ENCODE peak calls at places on chromosomes 13 and 19, in five cellular contexts. One of them, this sample, is unnamed. For H3K79me2, the result is how much of the 10 kb centered on the place peaks cover.

GRCh38 chr19:41234512-41235208 is 15.6 kb downstream of the AXL start:
- DNase-seq in H1: no peak
- DNase-seq in GM12878: no peak
- DNase-seq in HepG2: no peak
- DNase-seq in K562: no peak
- DNase-seq in this sample: no peak

GRCh38 chr13:99655351-99656091 is 154.2 kb downstream of the TM9SF2 start:
- DNase-seq in H1: no peak
- DNase-seq in GM12878: no peak
- DNase-seq in HepG2: peak
- DNase-seq in K562: no peak
- DNase-seq in this sample: no peak

GRCh38 chr19:13979224-13979623 is 26.9 kb downstream of the RFX1 start:
- DNase-seq in H1: no peak
- DNase-seq in K562: no peak
- DNase-seq in GM12878: no peak
- DNase-seq in HepG2: no peak
- DNase-seq in this sample: no peak

GRCh38 chr19:13428352-13428751 is 77.9 kb downstream of the CACNA1A start:
- DNase-seq in H1: no peak
- DNase-seq in K562: peak
- DNase-seq in HepG2: no peak
- DNase-seq in GM12878: no peak
- DNase-seq in this sample: peak

GRCh38 chr13:56864451-56864850 is 276.3 kb upstream of the PRR20A start:
- DNase-seq in HepG2: no peak
- DNase-seq in K562: no peak
- DNase-seq in GM12878: no peak
- DNase-seq in H1: no peak
- DNase-seq in this sample: no peak

GRCh38 chr13:95643009-95643408 is 1.5 kb downstream of the DZIP1 start:
- DNase-seq in GM12878: no peak
- DNase-seq in H1: no peak
- DNase-seq in HepG2: no peak
- DNase-seq in K562: no peak
- DNase-seq in this sample: peak

GRCh38 chr19:20928371-20928770 is 5.3 kb downstream of the ZNF85 start:
- DNase-seq in H1: no peak
- DNase-seq in GM12878: no peak
- DNase-seq in K562: no peak
- DNase-seq in HepG2: no peak
- DNase-seq in this sample: no peak

GRCh38 chr19:40387151-40387550 is 2.8 kb downstream of the HIPK4 start:
- DNase-seq in H1: no peak
- DNase-seq in HepG2: no peak
- DNase-seq in GM12878: no peak
- DNase-seq in K562: no peak
- DNase-seq in this sample: no peak

GRCh38 chr13:53038993-53039392 is 10.4 kb downstream of the OLFM4 start:
- DNase-seq in HepG2: no peak
- DNase-seq in K562: no peak
- DNase-seq in GM12878: no peak
- DNase-seq in H1: no peak
- DNase-seq in this sample: no peak

GRCh38 chr13:36430247-36431203 is 1.8 kb upstream of the CCNA1 start:
- DNase-seq in K562: no peak
- DNase-seq in GM12878: no peak
- DNase-seq in HepG2: no peak
- DNase-seq in H1: no peak
- DNase-seq in this sample: peak

GRCh38 chr13:98252931-98253470 is 75.9 kb upstream of the RNF113B start:
- DNase-seq in K562: no peak
- DNase-seq in HepG2: peak
- DNase-seq in GM12878: no peak
- DNase-seq in H1: no peak
- DNase-seq in this sample: no peak

GRCh38 chr13:42478531-42479156 is 95.3 kb upstream of the TNFSF11 start:
- DNase-seq in HepG2: no peak
- DNase-seq in H1: no peak
- DNase-seq in K562: no peak
- DNase-seq in GM12878: no peak
- DNase-seq in this sample: peak

GRCh38 chr13:28485551-28485950 is 9.4 kb downstream of the FLT1 start:
- DNase-seq in H1: no peak
- DNase-seq in HepG2: no peak
- DNase-seq in GM12878: no peak
- DNase-seq in K562: no peak
- DNase-seq in this sample: peak

GRCh38 chr19:30180691-30181090 is 191.5 kb upstream of the ZNF536 start:
- DNase-seq in H1: no peak
- DNase-seq in HepG2: no peak
- DNase-seq in GM12878: no peak
- DNase-seq in K562: no peak
- DNase-seq in this sample: no peak

GRCh38 chr13:106473174-106473573 is 62.3 kb downstream of the EFNB2 start:
- DNase-seq in GM12878: no peak
- DNase-seq in K562: no peak
- DNase-seq in HepG2: no peak
- DNase-seq in H1: no peak
- DNase-seq in this sample: no peak

GRCh38 chr13:71786815-71787214 is 80.2 kb downstream of the DACH1 start:
- DNase-seq in HepG2: no peak
- DNase-seq in GM12878: no peak
- DNase-seq in H1: no peak
- DNase-seq in K562: no peak
- DNase-seq in this sample: peak

GRCh38 chr13:71789952-71790351 is 77.1 kb downstream of the DACH1 start:
- DNase-seq in K562: no peak
- DNase-seq in HepG2: no peak
- DNase-seq in H1: no peak
- DNase-seq in GM12878: no peak
- DNase-seq in this sample: no peak

GRCh38 chr13:71785361-71785760 is 81.6 kb downstream of the DACH1 start:
- DNase-seq in K562: no peak
- DNase-seq in GM12878: no peak
- DNase-seq in HepG2: no peak
- DNase-seq in H1: no peak
- DNase-seq in this sample: no peak

DNA sequence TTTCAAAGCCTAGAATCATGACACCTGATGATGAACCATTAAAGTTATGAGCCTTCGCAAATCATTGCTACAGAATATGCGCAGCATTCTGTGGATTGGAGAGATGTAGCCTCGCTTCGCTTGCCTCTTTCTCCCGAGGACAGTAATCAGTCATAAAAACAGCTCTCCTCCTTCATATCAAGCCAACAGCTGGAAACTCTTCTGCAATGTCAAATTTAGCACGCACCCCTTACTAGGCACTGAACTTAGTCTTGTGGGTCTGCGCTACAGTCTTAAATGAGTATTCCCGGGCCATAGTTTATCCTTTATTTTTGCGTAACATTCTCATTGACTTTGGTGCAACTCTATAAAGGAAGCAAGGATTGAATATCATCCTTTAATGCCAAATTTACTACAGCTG is 79.5 kb downstream of the DACH1 start:
- DNase-seq in HepG2: no peak
- DNase-seq in GM12878: no peak
- DNase-seq in H1: no peak
- DNase-seq in K562: no peak
- DNase-seq in this sample: no peak
- TF ChIP-seq CREB1 in HepG2: no peak
- TF ChIP-seq CREB1 in GM12878: no peak
- TF ChIP-seq CREB1 in H1: no peak
- TF ChIP-seq CREB1 in K562: no peak
- TF ChIP-seq CREB1 in this sample: no peak

GRCh38 chr19:39139305-39140194 is 14.0 kb downstream of the PAK4 start:
- DNase-seq in H1: no peak
- DNase-seq in K562: peak
- DNase-seq in GM12878: no peak
- DNase-seq in HepG2: no peak
- DNase-seq in this sample: peak
- H3K79me2 ChIP-seq in H1: half or more
- H3K79me2 ChIP-seq in K562: half or more
- H3K79me2 ChIP-seq in GM12878: under half
- H3K79me2 ChIP-seq in HepG2: half or more
- H3K79me2 ChIP-seq in this sample: half or more

GRCh38 chr19:7475665-7476064 is 13.2 kb downstream of the PEX11G start:
- DNase-seq in K562: no peak
- DNase-seq in HepG2: no peak
- DNase-seq in GM12878: no peak
- DNase-seq in H1: no peak
- DNase-seq in this sample: no peak

GRCh38 chr19:7468840-7469239 is 20.0 kb downstream of the PEX11G start:
- DNase-seq in HepG2: no peak
- DNase-seq in K562: no peak
- DNase-seq in GM12878: no peak
- DNase-seq in H1: no peak
- DNase-seq in this sample: no peak

GRCh38 chr19:7469654-7470285 is 19.1 kb downstream of the PEX11G start:
- DNase-seq in H1: no peak
- DNase-seq in HepG2: no peak
- DNase-seq in K562: no peak
- DNase-seq in GM12878: no peak
- DNase-seq in this sample: no peak

GRCh38 chr19:7470540-7471305 is 18.1 kb downstream of the PEX11G start:
- DNase-seq in GM12878: no peak
- DNase-seq in HepG2: no peak
- DNase-seq in H1: no peak
- DNase-seq in K562: no peak
- DNase-seq in this sample: no peak

DNA sequence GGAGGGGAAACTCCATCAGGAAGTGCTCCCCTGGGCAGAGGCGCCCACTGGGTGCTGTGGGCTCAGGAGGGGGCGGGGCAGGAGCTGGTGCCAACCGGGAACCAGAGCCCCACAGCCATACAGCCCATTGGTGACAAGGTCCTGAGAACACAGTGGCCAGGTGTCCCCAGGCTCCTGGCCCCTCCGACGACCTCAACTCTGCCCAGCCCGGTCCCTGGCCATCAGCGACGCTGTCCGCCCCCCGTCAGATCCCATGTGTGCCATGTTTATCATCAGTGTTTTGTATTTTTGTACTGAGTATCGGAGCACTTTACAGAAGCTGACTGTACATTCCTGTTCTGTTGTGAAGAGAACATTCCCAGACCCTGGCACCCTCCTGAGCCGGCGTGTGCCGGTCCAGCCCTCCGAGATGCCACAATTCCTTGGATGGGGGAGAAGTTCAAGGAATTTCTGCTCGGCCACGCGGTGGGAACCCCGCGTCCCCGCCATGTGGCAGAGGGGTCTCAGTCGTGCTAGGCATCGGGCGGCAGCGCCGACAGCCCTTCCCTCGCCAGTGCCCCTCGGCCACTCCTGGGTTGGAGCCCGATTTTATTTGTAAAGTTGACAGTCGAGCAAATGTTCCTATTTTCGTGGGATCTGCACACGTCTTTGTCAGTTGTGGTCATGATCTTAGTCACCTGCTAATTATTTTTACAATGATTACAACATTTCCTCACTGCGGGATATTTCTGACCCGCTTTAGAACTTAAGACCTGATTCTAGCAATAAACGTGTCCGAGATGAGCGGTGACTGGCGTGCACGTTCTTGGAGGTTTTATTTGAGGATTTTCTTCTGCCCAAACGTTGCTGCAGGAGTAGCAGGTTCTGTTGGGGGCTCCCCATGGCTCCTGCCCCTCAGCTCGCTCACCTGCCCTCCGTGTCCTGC is 16.9 kb downstream of the PEX11G start:
- DNase-seq in GM12878: no peak
- DNase-seq in HepG2: no peak
- DNase-seq in H1: no peak
- DNase-seq in K562: no peak
- DNase-seq in this sample: no peak
- TF ChIP-seq POLR2AphosphoS5 in GM12878: no peak
- TF ChIP-seq POLR2AphosphoS5 in HepG2: no peak
- TF ChIP-seq POLR2AphosphoS5 in H1: peak
- TF ChIP-seq POLR2AphosphoS5 in K562: no peak
- TF ChIP-seq POLR2AphosphoS5 in this sample: no peak

GRCh38 chr13:102286326-102286725 is 115.5 kb downstream of the FGF14 start:
- DNase-seq in GM12878: no peak
- DNase-seq in H1: no peak
- DNase-seq in K562: no peak
- DNase-seq in HepG2: peak
- DNase-seq in this sample: no peak
- TF ChIP-seq CREB1 in GM12878: no peak
- TF ChIP-seq CREB1 in H1: no peak
- TF ChIP-seq CREB1 in K562: no peak
- TF ChIP-seq CREB1 in HepG2: no peak
- TF ChIP-seq CREB1 in this sample: no peak

GRCh38 chr19:18501351-18501750 is 20.5 kb downstream of the ELL start:
- DNase-seq in K562: no peak
- DNase-seq in HepG2: no peak
- DNase-seq in GM12878: no peak
- DNase-seq in H1: no peak
- DNase-seq in this sample: no peak
- H3K79me2 ChIP-seq in K562: half or more
- H3K79me2 ChIP-seq in HepG2: half or more
- H3K79me2 ChIP-seq in GM12878: half or more
- H3K79me2 ChIP-seq in H1: half or more
- H3K79me2 ChIP-seq in this sample: half or more

GRCh38 chr19:44819246-44819832 is 10.4 kb downstream of the BCAM start:
- DNase-seq in H1: no peak
- DNase-seq in K562: no peak
- DNase-seq in HepG2: no peak
- DNase-seq in GM12878: no peak
- DNase-seq in this sample: no peak

GRCh38 chr19:44820648-44821609 is 12.0 kb downstream of the BCAM start:
- DNase-seq in GM12878: no peak
- DNase-seq in H1: no peak
- DNase-seq in HepG2: no peak
- DNase-seq in K562: no peak
- DNase-seq in this sample: no peak

GRCh38 chr19:44818470-44818856 is 9.6 kb downstream of the BCAM start:
- DNase-seq in H1: no peak
- DNase-seq in K562: no peak
- DNase-seq in GM12878: no peak
- DNase-seq in HepG2: no peak
- DNase-seq in this sample: no peak

GRCh38 chr19:44816301-44816700 is 7.4 kb downstream of the BCAM start:
- DNase-seq in K562: no peak
- DNase-seq in HepG2: no peak
- DNase-seq in GM12878: no peak
- DNase-seq in H1: no peak
- DNase-seq in this sample: no peak

DNA sequence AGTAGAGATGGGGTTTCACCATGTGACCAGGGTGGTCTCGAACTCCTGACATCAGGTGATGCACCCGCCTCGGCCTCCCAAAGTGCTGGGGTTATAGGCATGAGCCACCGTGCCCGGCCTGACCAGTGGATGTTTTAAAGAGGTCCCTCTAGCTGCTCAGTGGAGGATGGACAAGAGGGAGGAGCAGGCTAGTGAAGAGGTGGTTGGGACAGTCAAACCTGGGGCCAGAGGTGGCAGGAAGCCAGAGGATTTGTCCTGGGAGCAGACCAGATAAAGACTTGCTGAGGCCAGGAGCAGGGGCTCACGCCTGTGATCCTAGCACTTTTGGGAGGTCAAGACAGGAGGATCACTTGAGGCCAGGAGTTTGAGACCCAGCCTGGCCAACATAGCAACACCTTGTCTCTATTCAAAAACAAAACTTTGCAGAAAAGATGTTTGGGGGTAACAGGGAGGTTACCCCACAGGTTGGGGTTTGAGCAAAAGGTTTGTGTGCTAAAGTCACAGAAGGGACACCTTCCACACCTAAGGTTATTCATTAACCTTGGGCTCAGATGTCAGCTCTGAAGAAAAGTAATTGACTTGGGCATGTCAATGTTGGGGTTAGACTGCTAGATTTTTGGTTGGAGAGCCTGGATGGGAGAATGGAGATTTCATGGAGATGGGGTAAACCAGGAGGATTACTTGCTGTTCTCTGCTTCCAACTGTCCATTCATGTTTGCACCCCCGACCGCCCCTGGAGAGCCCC is 9.0 kb downstream of the BCAM start:
- DNase-seq in HepG2: peak
- DNase-seq in GM12878: no peak
- DNase-seq in H1: no peak
- DNase-seq in K562: peak
- DNase-seq in this sample: no peak
- TF ChIP-seq POLR2AphosphoS5 in HepG2: no peak
- TF ChIP-seq POLR2AphosphoS5 in GM12878: no peak
- TF ChIP-seq POLR2AphosphoS5 in H1: no peak
- TF ChIP-seq POLR2AphosphoS5 in K562: no peak
- TF ChIP-seq POLR2AphosphoS5 in this sample: no peak

This sample was measured in GM23338.